ENCODE peak calls at places on chromosomes 4 and X, in five cellular contexts. One of them, this sample, is unnamed. For H3K4me1, the result is how much of the 10 kb centered on the place peaks cover.

GRCh38 chr4:120870279-120870673 is 52.2 kb downstream of the PRDM5 start:
- DNase-seq in psoas muscle: no peak
- DNase-seq in trophoblast cell: no peak
- DNase-seq in MM.1S: no peak
- DNase-seq in stomach: no peak
- DNase-seq in this sample: peak

GRCh38 chr4:71550220-71551190 is 211.7 kb downstream of the SLC4A4 start:
- DNase-seq in MM.1S: no peak
- DNase-seq in trophoblast cell: no peak
- DNase-seq in stomach: no peak
- DNase-seq in psoas muscle: no peak
- DNase-seq in this sample: peak

GRCh38 chr4:100257567-100257966 is 67.3 kb upstream of the DDIT4L start:
- DNase-seq in MM.1S: no peak
- DNase-seq in trophoblast cell: no peak
- DNase-seq in stomach: no peak
- DNase-seq in psoas muscle: no peak
- DNase-seq in this sample: no peak

GRCh38 chr4:159487284-159487747 is 384.4 kb downstream of the RAPGEF2 start:
- DNase-seq in stomach: peak
- DNase-seq in MM.1S: peak
- DNase-seq in trophoblast cell: peak
- DNase-seq in psoas muscle: peak
- DNase-seq in this sample: peak

GRCh38 chr4:47235721-47236120 is 204.4 kb downstream of the GABRB1 start:
- DNase-seq in stomach: no peak
- DNase-seq in MM.1S: no peak
- DNase-seq in psoas muscle: no peak
- DNase-seq in trophoblast cell: no peak
- DNase-seq in this sample: no peak

GRCh38 chrX:137574102-137574783 is 8.3 kb downstream of the ZIC3 start:
- DNase-seq in psoas muscle: no peak
- DNase-seq in trophoblast cell: no peak
- DNase-seq in stomach: no peak
- DNase-seq in MM.1S: no peak
- DNase-seq in this sample: no peak

GRCh38 chr4:66178901-66179300 is 508.6 kb upstream of the EPHA5 start:
- DNase-seq in trophoblast cell: no peak
- DNase-seq in stomach: no peak
- DNase-seq in MM.1S: no peak
- DNase-seq in psoas muscle: no peak
- DNase-seq in this sample: no peak

GRCh38 chr4:138311771-138312535 is 69.8 kb upstream of the SLC7A11 start:
- DNase-seq in trophoblast cell: no peak
- DNase-seq in MM.1S: no peak
- DNase-seq in stomach: no peak
- DNase-seq in psoas muscle: no peak
- DNase-seq in this sample: no peak

DNA sequence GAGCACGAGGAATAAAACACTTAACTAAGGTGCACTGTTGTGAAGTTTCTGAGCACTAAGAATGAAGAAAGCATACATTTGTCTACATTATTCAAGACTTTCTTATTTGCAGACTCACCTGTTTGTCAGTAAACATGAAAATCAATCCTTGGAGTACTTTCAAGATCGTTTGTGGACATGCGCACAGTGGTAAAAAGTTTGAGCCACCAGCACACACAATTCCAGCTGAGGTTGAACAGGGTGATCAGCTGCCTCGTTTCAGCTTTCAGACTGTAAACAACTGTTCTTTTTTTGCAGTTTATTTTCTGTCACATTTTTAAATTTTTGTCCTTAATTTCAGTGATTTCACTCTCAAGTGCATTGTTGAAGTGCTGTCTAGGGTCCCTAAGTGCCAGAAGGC is 143.8 kb upstream of the VCX2 start:
- DNase-seq in psoas muscle: no peak
- DNase-seq in MM.1S: no peak
- DNase-seq in stomach: no peak
- DNase-seq in trophoblast cell: no peak
- DNase-seq in this sample: no peak
- H3K4me1 ChIP-seq in psoas muscle: under half
- H3K4me1 ChIP-seq in MM.1S: under half
- H3K4me1 ChIP-seq in stomach: under half
- H3K4me1 ChIP-seq in trophoblast cell: under half
- H3K4me1 ChIP-seq in this sample: under half

GRCh38 chrX:25011589-25012432 is 4.0 kb downstream of the ARX start:
- DNase-seq in psoas muscle: no peak
- DNase-seq in stomach: no peak
- DNase-seq in MM.1S: no peak
- DNase-seq in trophoblast cell: no peak
- DNase-seq in this sample: no peak

GRCh38 chrX:25013593-25014365 is 2.0 kb downstream of the ARX start:
- DNase-seq in psoas muscle: no peak
- DNase-seq in MM.1S: peak
- DNase-seq in trophoblast cell: no peak
- DNase-seq in stomach: no peak
- DNase-seq in this sample: no peak

GRCh38 chrX:25012433-25012735 is 3.4 kb downstream of the ARX start:
- DNase-seq in psoas muscle: peak
- DNase-seq in stomach: no peak
- DNase-seq in trophoblast cell: no peak
- DNase-seq in MM.1S: peak
- DNase-seq in this sample: no peak

GRCh38 chrX:25014366-25014838 is 1.4 kb downstream of the ARX start:
- DNase-seq in MM.1S: no peak
- DNase-seq in trophoblast cell: no peak
- DNase-seq in stomach: no peak
- DNase-seq in psoas muscle: no peak
- DNase-seq in this sample: no peak

DNA sequence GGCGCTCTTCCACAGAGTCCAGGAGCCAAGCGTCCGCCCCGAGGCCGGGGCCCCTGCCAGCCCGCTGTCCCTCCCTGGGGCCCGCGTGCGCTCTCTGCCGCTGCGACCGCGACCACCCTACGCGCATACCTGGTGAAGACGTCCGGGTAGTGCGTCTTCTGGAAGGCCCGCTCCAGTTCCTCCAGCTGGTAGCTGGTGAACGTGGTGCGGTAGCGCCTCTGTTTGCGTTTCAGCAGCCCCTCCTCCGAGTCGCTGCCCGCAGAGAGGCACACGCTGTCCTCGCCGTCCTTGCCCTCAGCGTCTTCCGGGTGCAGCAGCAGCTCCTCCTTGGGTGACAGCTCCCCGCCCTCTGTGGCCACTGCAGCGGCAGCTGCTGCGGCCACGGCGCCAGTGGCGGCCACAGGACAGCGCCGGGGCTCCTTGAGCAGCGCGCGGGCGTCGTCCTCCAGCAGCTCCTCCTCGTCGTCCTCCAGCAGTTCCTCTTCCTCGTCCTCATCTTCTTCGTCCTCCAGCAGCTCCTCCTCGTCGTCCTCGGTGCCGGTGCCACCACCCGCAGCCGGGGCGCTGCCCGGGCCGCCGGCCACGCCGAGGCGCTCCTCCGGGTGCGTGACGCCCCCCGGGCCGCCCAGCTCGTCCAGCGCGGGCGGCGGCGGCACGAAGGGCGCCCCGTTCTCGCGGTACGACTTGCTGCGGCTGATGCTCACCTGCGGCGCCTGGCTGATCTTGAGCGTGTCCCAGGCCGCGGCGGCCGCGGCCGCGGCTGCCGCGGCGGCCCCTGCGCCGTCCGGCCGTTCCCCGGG is 2.8 kb downstream of the ARX start:
- DNase-seq in trophoblast cell: no peak
- DNase-seq in psoas muscle: peak
- DNase-seq in MM.1S: no peak
- DNase-seq in stomach: no peak
- DNase-seq in this sample: no peak
- H3K4me3 ChIP-seq in trophoblast cell: no peak
- H3K4me3 ChIP-seq in psoas muscle: peak
- H3K4me3 ChIP-seq in MM.1S: no peak
- H3K4me3 ChIP-seq in stomach: peak
- H3K4me3 ChIP-seq in this sample: peak

GRCh38 chr4:48642421-48643144 is 137.5 kb downstream of the FRYL start:
- DNase-seq in stomach: no peak
- DNase-seq in psoas muscle: no peak
- DNase-seq in MM.1S: no peak
- DNase-seq in trophoblast cell: no peak
- DNase-seq in this sample: no peak

GRCh38 chr4:48640699-48641098 is 139.4 kb downstream of the FRYL start:
- DNase-seq in MM.1S: no peak
- DNase-seq in psoas muscle: no peak
- DNase-seq in stomach: no peak
- DNase-seq in trophoblast cell: no peak
- DNase-seq in this sample: no peak

GRCh38 chr4:48640225-48640624 is 139.9 kb downstream of the FRYL start:
- DNase-seq in MM.1S: no peak
- DNase-seq in psoas muscle: no peak
- DNase-seq in stomach: no peak
- DNase-seq in trophoblast cell: no peak
- DNase-seq in this sample: no peak

GRCh38 chr4:48641401-48641800 is 138.7 kb downstream of the FRYL start:
- DNase-seq in MM.1S: no peak
- DNase-seq in stomach: no peak
- DNase-seq in psoas muscle: no peak
- DNase-seq in trophoblast cell: no peak
- DNase-seq in this sample: no peak

DNA sequence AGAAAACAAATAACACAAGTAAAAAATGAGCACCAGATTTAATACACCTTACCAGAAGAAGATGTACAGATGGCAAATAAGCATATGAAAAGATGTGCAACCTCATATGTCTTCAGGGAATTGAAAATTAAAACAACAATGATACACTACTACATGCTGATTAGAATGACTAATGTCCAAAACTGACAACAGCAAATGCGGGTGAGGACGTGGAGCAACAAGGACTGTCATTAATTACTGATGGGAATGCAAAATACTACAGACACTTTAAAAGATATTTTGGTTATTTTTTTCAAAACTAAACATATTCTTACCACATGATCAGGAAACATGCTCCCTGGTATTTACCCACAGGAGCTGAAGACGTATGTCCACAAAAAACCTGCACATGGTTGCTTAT is 140.3 kb downstream of the FRYL start:
- DNase-seq in MM.1S: no peak
- DNase-seq in psoas muscle: no peak
- DNase-seq in trophoblast cell: peak
- DNase-seq in stomach: no peak
- DNase-seq in this sample: no peak
- H3K4me1 ChIP-seq in MM.1S: under half
- H3K4me1 ChIP-seq in psoas muscle: half or more
- H3K4me1 ChIP-seq in trophoblast cell: under half
- H3K4me1 ChIP-seq in stomach: under half
- H3K4me1 ChIP-seq in this sample: under half

GRCh38 chrX:37906357-37906756 is 59.0 kb upstream of the DYNLT3 start:
- DNase-seq in psoas muscle: no peak
- DNase-seq in trophoblast cell: no peak
- DNase-seq in MM.1S: no peak
- DNase-seq in stomach: no peak
- DNase-seq in this sample: no peak
- H3K4me3 ChIP-seq in psoas muscle: no peak
- H3K4me3 ChIP-seq in trophoblast cell: no peak
- H3K4me3 ChIP-seq in MM.1S: no peak
- H3K4me3 ChIP-seq in stomach: no peak
- H3K4me3 ChIP-seq in this sample: no peak

DNA sequence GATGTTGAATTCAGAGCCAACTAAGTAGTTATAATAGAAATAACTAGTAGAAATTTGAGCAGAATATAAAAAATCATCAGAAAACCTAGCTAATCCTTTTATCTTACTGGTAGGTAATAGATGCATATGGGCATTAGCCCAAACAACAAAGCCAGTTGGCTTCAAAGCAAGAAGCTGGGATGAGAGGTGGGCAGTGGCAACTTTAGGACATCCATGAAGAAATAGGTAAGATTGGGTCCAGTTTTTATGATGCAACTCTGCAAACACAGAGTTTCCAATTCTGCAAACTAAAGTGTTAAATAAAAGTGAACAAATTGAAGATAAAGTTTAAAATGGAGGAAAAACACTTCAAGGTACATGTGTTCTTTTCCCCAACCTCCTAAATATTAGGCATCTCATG is 5.1 kb downstream of the PGRMC2 start:
- DNase-seq in psoas muscle: no peak
- DNase-seq in trophoblast cell: no peak
- DNase-seq in MM.1S: no peak
- DNase-seq in stomach: no peak
- DNase-seq in this sample: no peak
- H3K4me1 ChIP-seq in psoas muscle: under half
- H3K4me1 ChIP-seq in trophoblast cell: under half
- H3K4me1 ChIP-seq in MM.1S: under half
- H3K4me1 ChIP-seq in stomach: half or more
- H3K4me1 ChIP-seq in this sample: under half

GRCh38 chr4:113293673-113294072 is 244.2 kb downstream of the ANK2 start:
- DNase-seq in psoas muscle: no peak
- DNase-seq in stomach: no peak
- DNase-seq in MM.1S: no peak
- DNase-seq in trophoblast cell: no peak
- DNase-seq in this sample: no peak
- H3K4me3 ChIP-seq in psoas muscle: peak
- H3K4me3 ChIP-seq in stomach: peak
- H3K4me3 ChIP-seq in MM.1S: no peak
- H3K4me3 ChIP-seq in trophoblast cell: no peak
- H3K4me3 ChIP-seq in this sample: peak

GRCh38 chr4:139973611-139974010 is 180.4 kb downstream of the MAML3 start:
- DNase-seq in MM.1S: peak
- DNase-seq in psoas muscle: no peak
- DNase-seq in stomach: no peak
- DNase-seq in trophoblast cell: no peak
- DNase-seq in this sample: no peak
- H3K4me1 ChIP-seq in MM.1S: under half
- H3K4me1 ChIP-seq in psoas muscle: under half
- H3K4me1 ChIP-seq in stomach: half or more
- H3K4me1 ChIP-seq in trophoblast cell: under half
- H3K4me1 ChIP-seq in this sample: under half

GRCh38 chrX:63349307-63349706 is 1.8 kb downstream of the SPIN4 start:
- DNase-seq in stomach: no peak
- DNase-seq in MM.1S: no peak
- DNase-seq in psoas muscle: no peak
- DNase-seq in trophoblast cell: no peak
- DNase-seq in this sample: no peak
- H3K4me3 ChIP-seq in stomach: no peak
- H3K4me3 ChIP-seq in MM.1S: no peak
- H3K4me3 ChIP-seq in psoas muscle: no peak
- H3K4me3 ChIP-seq in trophoblast cell: no peak
- H3K4me3 ChIP-seq in this sample: no peak

GRCh38 chr4:169241480-169241879 is 29.3 kb downstream of the SH3RF1 start:
- DNase-seq in trophoblast cell: no peak
- DNase-seq in psoas muscle: no peak
- DNase-seq in stomach: no peak
- DNase-seq in MM.1S: no peak
- DNase-seq in this sample: no peak

GRCh38 chr4:169238445-169238844 is 32.3 kb downstream of the SH3RF1 start:
- DNase-seq in MM.1S: no peak
- DNase-seq in trophoblast cell: no peak
- DNase-seq in psoas muscle: no peak
- DNase-seq in stomach: no peak
- DNase-seq in this sample: no peak

GRCh38 chr4:169234137-169234855 is 36.5 kb downstream of the SH3RF1 start:
- DNase-seq in psoas muscle: no peak
- DNase-seq in stomach: no peak
- DNase-seq in trophoblast cell: no peak
- DNase-seq in MM.1S: no peak
- DNase-seq in this sample: no peak

GRCh38 chr4:169239236-169239905 is 31.4 kb downstream of the SH3RF1 start:
- DNase-seq in stomach: no peak
- DNase-seq in trophoblast cell: no peak
- DNase-seq in psoas muscle: no peak
- DNase-seq in MM.1S: no peak
- DNase-seq in this sample: no peak

GRCh38 chr4:169236901-169237626 is 33.7 kb downstream of the SH3RF1 start:
- DNase-seq in psoas muscle: no peak
- DNase-seq in trophoblast cell: no peak
- DNase-seq in stomach: no peak
- DNase-seq in MM.1S: no peak
- DNase-seq in this sample: no peak
- H3K4me1 ChIP-seq in psoas muscle: under half
- H3K4me1 ChIP-seq in trophoblast cell: under half
- H3K4me1 ChIP-seq in stomach: half or more
- H3K4me1 ChIP-seq in MM.1S: under half
- H3K4me1 ChIP-seq in this sample: under half

This sample was measured in colonic mucosa.